ENCODE peak calls at places on chromosomes 11 and 22, in five cellular contexts. B, Y, A, T and Q are unnamed samples.

GRCh38 chr11:35267504-35267903 is 128.5 kb downstream of the CD44 start:
- DNase-seq in T (no peak), Y (no peak), A (no peak), B (no peak), Q (no peak)

GRCh38 chr22:50626856-50627451 is 998 bp downstream of the ARSA start:
- DNase-seq in T (no peak), B (no peak), Y (no peak), A (no peak), Q (no peak)

GRCh38 chr11:1825039-1825740 is 9.6 kb upstream of the SYT8 start:
- DNase-seq in Y (no peak), B (no peak), T (no peak), A (no peak), Q (no peak)

GRCh38 chr11:110367571-110367970 is 62.2 kb upstream of the FDX1 start:
- DNase-seq in B (no peak), A (no peak), T (no peak), Y (no peak), Q (no peak)

GRCh38 chr11:122852071-122852831 is 14.0 kb downstream of the CRTAM start:
- DNase-seq in A (no peak), T (no peak), B (no peak), Y (no peak), Q (no peak)

GRCh38 chr11:126700773-126701554 is 299.6 kb downstream of the KIRREL3 start:
- DNase-seq in A (no peak), Y (no peak), T (no peak), B (no peak), Q (no peak)

GRCh38 chr11:8777907-8778767 is 95.5 kb downstream of the RPL27A start:
- DNase-seq in T (peak), A (no peak), B (no peak), Y (no peak), Q (peak)

GRCh38 chr11:42913731-42914130 is 398.1 kb upstream of the API5 start:
- DNase-seq in T (no peak), B (no peak), Y (no peak), A (no peak), Q (no peak)

GRCh38 chr22:29330291-29330690 is 14.8 kb upstream of the RASL10A start:
- DNase-seq in A (no peak), B (no peak), T (no peak), Y (no peak), Q (no peak)

GRCh38 chr11:73453562-73453961 is 77.4 kb downstream of the RELT start:
- DNase-seq in B (no peak), T (no peak), Y (no peak), A (no peak), Q (no peak)

GRCh38 chr11:132858203-132858602 is 674.1 kb downstream of the OPCML start:
- DNase-seq in Y (no peak), T (no peak), A (no peak), B (no peak), Q (no peak)

GRCh38 chr11:40354121-40354520 is 1105.3 kb downstream of the LRRC4C start:
- DNase-seq in A (no peak), T (no peak), Y (no peak), B (no peak), Q (no peak)

GRCh38 chr11:102620858-102621561 is 4.1 kb downstream of the MMP20 start:
- DNase-seq in Y (no peak), T (no peak), A (no peak), B (no peak), Q (no peak)

GRCh38 chr22:50625568-50626313 is 2.2 kb downstream of the ARSA start:
- DNase-seq in T (no peak), A (no peak), B (no peak), Y (no peak), Q (no peak)

GRCh38 chr11:2890466-2891241 is 5.1 kb upstream of the CDKN1C start:
- DNase-seq in A (no peak), Y (no peak), B (no peak), T (peak), Q (peak)

GRCh38 chr11:115929618-115930129 is 425.5 kb upstream of the CADM1 start:
- DNase-seq in T (no peak), B (no peak), Y (no peak), A (no peak), Q (no peak)

GRCh38 chr11:43632171-43632570 is 48.4 kb upstream of the HSD17B12 start:
- DNase-seq in A (no peak), B (no peak), T (no peak), Y (no peak), Q (no peak)

GRCh38 chr11:130216591-130217132 is 57.1 kb downstream of the ST14 start:
- DNase-seq in B (no peak), Y (no peak), T (no peak), A (no peak), Q (no peak)

GRCh38 chr11:22685111-22685510 is 18.7 kb downstream of the GAS2 start:
- DNase-seq in T (no peak), A (no peak), Y (no peak), B (no peak), Q (no peak)

GRCh38 chr11:17734986-17735822 is 623 bp downstream of the KCNC1 start:
- DNase-seq in Y (no peak), A (no peak), B (peak), T (peak), Q (no peak)

GRCh38 chr11:17811416-17811815 is 76.8 kb downstream of the KCNC1 start:
- DNase-seq in Y (no peak), A (no peak), T (no peak), B (no peak), Q (no peak)

GRCh38 chr11:19079643-19080440 is 19.3 kb upstream of the MRGPRX2 start:
- DNase-seq in Y (no peak), B (no peak), A (no peak), T (no peak), Q (no peak)

GRCh38 chr11:3077174-3077839 is 20.1 kb upstream of the CARS1 start:
- DNase-seq in B (no peak), Y (no peak), T (no peak), A (no peak), Q (no peak)

GRCh38 chr11:35126000-35126878 is 12.7 kb upstream of the CD44 start:
- DNase-seq in B (peak), T (no peak), A (no peak), Y (peak), Q (no peak)

GRCh38 chr11:116714902-116715301 is 57.9 kb downstream of the BUD13 start:
- DNase-seq in A (no peak), T (no peak), Y (no peak), B (no peak), Q (no peak)

GRCh38 chr22:22704156-22704946 is 59.9 kb downstream of the GGTLC2 start:
- DNase-seq in B (no peak), T (no peak), Y (no peak), A (no peak), Q (no peak)

GRCh38 chr11:71914127-71914526 is 14.3 kb downstream of the XNDC1N start:
- DNase-seq in A (no peak), T (no peak), Y (no peak), B (no peak), Q (no peak)

GRCh38 chr11:90243534-90243933 is 20.7 kb upstream of the CHORDC1 start:
- DNase-seq in Y (no peak), A (no peak), T (peak), B (no peak), Q (peak)